ENCODE peak calls at places on chromosomes 11 and 22, in five cellular contexts. One of them, this sample, is unnamed.

GRCh38 chr11:22169833-22170232 is 23.1 kb upstream of the ANO5 start:
- DNase-seq in keratinocyte: no peak
- DNase-seq in fibroblast of lung: peak
- DNase-seq in AG04449: no peak
- DNase-seq in Peyer's patch: no peak
- DNase-seq in this sample: no peak

GRCh38 chr11:112352907-112353306 is 92.2 kb upstream of the PLET1 start:
- DNase-seq in keratinocyte: no peak
- DNase-seq in fibroblast of lung: no peak
- DNase-seq in AG04449: no peak
- DNase-seq in Peyer's patch: no peak
- DNase-seq in this sample: no peak

GRCh38 chr22:38429460-38430128 is 25.4 kb downstream of the KCNJ4 start:
- DNase-seq in keratinocyte: no peak
- DNase-seq in fibroblast of lung: no peak
- DNase-seq in AG04449: no peak
- DNase-seq in Peyer's patch: no peak
- DNase-seq in this sample: no peak

GRCh38 chr22:30514252-30514651 is 8.8 kb upstream of the SEC14L4 start:
- DNase-seq in keratinocyte: no peak
- DNase-seq in fibroblast of lung: no peak
- DNase-seq in AG04449: no peak
- DNase-seq in Peyer's patch: no peak
- DNase-seq in this sample: no peak

GRCh38 chr11:71124127-71124526 is 128.2 kb downstream of the SHANK2 start:
- DNase-seq in keratinocyte: no peak
- DNase-seq in fibroblast of lung: no peak
- DNase-seq in AG04449: no peak
- DNase-seq in Peyer's patch: no peak
- DNase-seq in this sample: no peak

GRCh38 chr22:23394525-23395326 is 185.4 kb downstream of the IGLL1 start:
- DNase-seq in keratinocyte: no peak
- DNase-seq in fibroblast of lung: no peak
- DNase-seq in AG04449: no peak
- DNase-seq in Peyer's patch: no peak
- DNase-seq in this sample: no peak

GRCh38 chr22:50105529-50106100 is 15.8 kb downstream of the MOV10L1 start:
- DNase-seq in keratinocyte: no peak
- DNase-seq in fibroblast of lung: no peak
- DNase-seq in AG04449: no peak
- DNase-seq in Peyer's patch: no peak
- DNase-seq in this sample: no peak

GRCh38 chr22:49362393-49362792 is 465.3 kb downstream of the BRD1 start:
- DNase-seq in keratinocyte: no peak
- DNase-seq in fibroblast of lung: no peak
- DNase-seq in AG04449: no peak
- DNase-seq in Peyer's patch: peak
- DNase-seq in this sample: no peak

GRCh38 chr22:19995611-19996339 is 20.8 kb downstream of the ARVCF start:
- DNase-seq in keratinocyte: no peak
- DNase-seq in fibroblast of lung: peak
- DNase-seq in AG04449: no peak
- DNase-seq in Peyer's patch: no peak
- DNase-seq in this sample: no peak

GRCh38 chr11:115257286-115258077 is 246.7 kb downstream of the CADM1 start:
- DNase-seq in keratinocyte: no peak
- DNase-seq in fibroblast of lung: no peak
- DNase-seq in AG04449: no peak
- DNase-seq in Peyer's patch: no peak
- DNase-seq in this sample: no peak

GRCh38 chr11:69369945-69370344 is 76.0 kb downstream of the MYEOV start:
- DNase-seq in keratinocyte: no peak
- DNase-seq in fibroblast of lung: no peak
- DNase-seq in AG04449: no peak
- DNase-seq in Peyer's patch: no peak
- DNase-seq in this sample: no peak

GRCh38 chr11:8289426-8290047 is 25.9 kb upstream of the LMO1 start:
- DNase-seq in keratinocyte: no peak
- DNase-seq in fibroblast of lung: no peak
- DNase-seq in AG04449: no peak
- DNase-seq in Peyer's patch: peak
- DNase-seq in this sample: no peak

GRCh38 chr22:32411388-32411787 is 659 bp downstream of the RTCB start:
- DNase-seq in keratinocyte: no peak
- DNase-seq in fibroblast of lung: peak
- DNase-seq in AG04449: no peak
- DNase-seq in Peyer's patch: no peak
- DNase-seq in this sample: no peak

GRCh38 chr11:111602865-111603632 is 800 bp downstream of the SIK2 start:
- DNase-seq in keratinocyte: no peak
- DNase-seq in fibroblast of lung: peak
- DNase-seq in AG04449: no peak
- DNase-seq in Peyer's patch: no peak
- DNase-seq in this sample: no peak

GRCh38 chr22:27474711-27475547 is 326.6 kb downstream of the MN1 start:
- DNase-seq in keratinocyte: peak
- DNase-seq in fibroblast of lung: peak
- DNase-seq in AG04449: peak
- DNase-seq in Peyer's patch: no peak
- DNase-seq in this sample: peak

GRCh38 chr22:36741204-36741793 is 34.6 kb downstream of the IFT27 start:
- DNase-seq in keratinocyte: no peak
- DNase-seq in fibroblast of lung: no peak
- DNase-seq in AG04449: no peak
- DNase-seq in Peyer's patch: no peak
- DNase-seq in this sample: no peak

GRCh38 chr11:65419460-65419772 is 3.2 kb upstream of the NEAT1 start:
- DNase-seq in keratinocyte: no peak
- DNase-seq in fibroblast of lung: no peak
- DNase-seq in AG04449: no peak
- DNase-seq in Peyer's patch: no peak
- DNase-seq in this sample: no peak

GRCh38 chr22:37303821-37304274 is 21.5 kb downstream of the CYTH4 start:
- DNase-seq in keratinocyte: no peak
- DNase-seq in fibroblast of lung: peak
- DNase-seq in AG04449: peak
- DNase-seq in Peyer's patch: no peak
- DNase-seq in this sample: peak

GRCh38 chr11:7610393-7610792 is 62.9 kb downstream of the CYB5R2 start:
- DNase-seq in keratinocyte: no peak
- DNase-seq in fibroblast of lung: no peak
- DNase-seq in AG04449: no peak
- DNase-seq in Peyer's patch: no peak
- DNase-seq in this sample: no peak

GRCh38 chr11:45176996-45177395 is 30.6 kb downstream of the PRDM11 start:
- DNase-seq in keratinocyte: no peak
- DNase-seq in fibroblast of lung: no peak
- DNase-seq in AG04449: no peak
- DNase-seq in Peyer's patch: no peak
- DNase-seq in this sample: peak

GRCh38 chr11:23540101-23540561 is 679.9 kb upstream of the CCDC179 start:
- DNase-seq in keratinocyte: no peak
- DNase-seq in fibroblast of lung: peak
- DNase-seq in AG04449: peak
- DNase-seq in Peyer's patch: no peak
- DNase-seq in this sample: peak

GRCh38 chr11:17596711-17597110 is 49.7 kb downstream of the OTOG start:
- DNase-seq in keratinocyte: no peak
- DNase-seq in fibroblast of lung: no peak
- DNase-seq in AG04449: no peak
- DNase-seq in Peyer's patch: no peak
- DNase-seq in this sample: no peak

GRCh38 chr11:127651888-127652221 is 651.3 kb upstream of the KIRREL3 start:
- DNase-seq in keratinocyte: no peak
- DNase-seq in fibroblast of lung: peak
- DNase-seq in AG04449: no peak
- DNase-seq in Peyer's patch: no peak
- DNase-seq in this sample: no peak

DNA sequence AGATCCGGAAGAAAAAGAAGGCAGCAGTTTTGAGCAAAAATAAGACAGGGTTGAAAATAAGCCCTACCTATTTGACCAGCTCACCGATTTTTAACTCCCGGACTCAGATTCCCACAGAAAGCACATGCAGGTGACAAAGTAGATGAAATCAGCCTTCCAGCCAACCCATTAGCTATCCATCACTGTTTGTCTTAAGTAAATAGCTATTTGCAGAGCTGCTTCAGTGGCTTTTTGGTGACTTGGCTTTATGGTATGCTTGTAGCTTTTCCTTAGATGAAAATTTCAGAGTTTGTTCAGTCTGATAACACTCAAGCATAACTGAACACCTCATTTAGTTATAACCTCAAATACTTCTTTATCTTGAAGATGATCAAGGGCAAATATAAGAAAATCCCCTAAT is 192.6 kb downstream of the HIPK3 start:
- DNase-seq in keratinocyte: no peak
- DNase-seq in fibroblast of lung: peak
- DNase-seq in AG04449: peak
- DNase-seq in Peyer's patch: no peak
- DNase-seq in this sample: no peak
- H3K4me3 ChIP-seq in keratinocyte: no peak
- H3K4me3 ChIP-seq in fibroblast of lung: no peak
- H3K4me3 ChIP-seq in AG04449: no peak
- H3K4me3 ChIP-seq in Peyer's patch: no peak
- H3K4me3 ChIP-seq in this sample: no peak

GRCh38 chr11:61392991-61393595 is 706 bp downstream of the TMEM216 start:
- DNase-seq in keratinocyte: no peak
- DNase-seq in fibroblast of lung: peak
- DNase-seq in AG04449: no peak
- DNase-seq in Peyer's patch: peak
- DNase-seq in this sample: no peak
- TF ChIP-seq CTCF in keratinocyte: peak
- TF ChIP-seq CTCF in fibroblast of lung: peak
- TF ChIP-seq CTCF in AG04449: peak
- TF ChIP-seq CTCF in Peyer's patch: no peak
- TF ChIP-seq CTCF in this sample: peak

GRCh38 chr11:72703281-72704008 is 29.2 kb upstream of the PDE2A start:
- DNase-seq in keratinocyte: no peak
- DNase-seq in fibroblast of lung: peak
- DNase-seq in AG04449: peak
- DNase-seq in Peyer's patch: no peak
- DNase-seq in this sample: no peak
- H3K4me3 ChIP-seq in keratinocyte: no peak
- H3K4me3 ChIP-seq in fibroblast of lung: peak
- H3K4me3 ChIP-seq in AG04449: peak
- H3K4me3 ChIP-seq in Peyer's patch: no peak
- H3K4me3 ChIP-seq in this sample: no peak

GRCh38 chr22:46297151-46297819 is 615 bp downstream of the GTSE1 start:
- DNase-seq in keratinocyte: no peak
- DNase-seq in fibroblast of lung: peak
- DNase-seq in AG04449: no peak
- DNase-seq in Peyer's patch: no peak
- DNase-seq in this sample: peak

GRCh38 chr22:46299101-46299500 is 2.4 kb downstream of the GTSE1 start:
- DNase-seq in keratinocyte: no peak
- DNase-seq in fibroblast of lung: no peak
- DNase-seq in AG04449: no peak
- DNase-seq in Peyer's patch: no peak
- DNase-seq in this sample: no peak

GRCh38 chr22:46294784-46295183 is 1.9 kb upstream of the GTSE1 start:
- DNase-seq in keratinocyte: no peak
- DNase-seq in fibroblast of lung: no peak
- DNase-seq in AG04449: no peak
- DNase-seq in Peyer's patch: no peak
- DNase-seq in this sample: no peak

GRCh38 chr22:46295277-46295971 is 1.2 kb upstream of the GTSE1 start:
- DNase-seq in keratinocyte: no peak
- DNase-seq in fibroblast of lung: no peak
- DNase-seq in AG04449: no peak
- DNase-seq in Peyer's patch: no peak
- DNase-seq in this sample: no peak

GRCh38 chr22:46296257-46297150 is at the start of gene GTSE1:
- DNase-seq in keratinocyte: peak
- DNase-seq in fibroblast of lung: peak
- DNase-seq in AG04449: peak
- DNase-seq in Peyer's patch: peak
- DNase-seq in this sample: peak
- TF ChIP-seq CTCF in keratinocyte: no peak
- TF ChIP-seq CTCF in fibroblast of lung: no peak
- TF ChIP-seq CTCF in AG04449: peak
- TF ChIP-seq CTCF in Peyer's patch: peak
- TF ChIP-seq CTCF in this sample: peak

This sample was measured in retinal pigment epithelial cell.